ENCODE peak calls at places on chromosomes 11 and 22, in four cellular contexts. One of them, this sample, is unnamed.

GRCh38 chr11:122159173-122159701 is 43.2 kb upstream of the BLID start:
- DNase-seq in HepG2: no peak
- DNase-seq in GM12878: no peak
- DNase-seq in K562: no peak
- DNase-seq in this sample: peak

GRCh38 chr11:122048401-122048800 is 67.6 kb downstream of the BLID start:
- DNase-seq in HepG2: no peak
- DNase-seq in K562: no peak
- DNase-seq in GM12878: no peak
- DNase-seq in this sample: no peak

GRCh38 chr22:37485006-37485713 is 1.0 kb downstream of the MFNG start:
- DNase-seq in GM12878: no peak
- DNase-seq in HepG2: no peak
- DNase-seq in K562: no peak
- DNase-seq in this sample: no peak

GRCh38 chr11:93921695-93922468 is 71.5 kb upstream of the VSTM5 start:
- DNase-seq in HepG2: peak
- DNase-seq in K562: peak
- DNase-seq in GM12878: peak
- DNase-seq in this sample: peak

GRCh38 chr22:47623056-47623739 is 860.7 kb downstream of the TBC1D22A start:
- DNase-seq in GM12878: no peak
- DNase-seq in K562: no peak
- DNase-seq in HepG2: no peak
- DNase-seq in this sample: no peak

GRCh38 chr22:42646569-42647525 is 2.3 kb downstream of the CYB5R3 start:
- DNase-seq in GM12878: no peak
- DNase-seq in HepG2: no peak
- DNase-seq in K562: peak
- DNase-seq in this sample: no peak

GRCh38 chr22:45212992-45213751 is 27.5 kb downstream of the KIAA0930 start:
- DNase-seq in GM12878: no peak
- DNase-seq in K562: no peak
- DNase-seq in HepG2: no peak
- DNase-seq in this sample: no peak

GRCh38 chr22:49564666-49565515 is 262.8 kb downstream of the BRD1 start:
- DNase-seq in K562: no peak
- DNase-seq in GM12878: no peak
- DNase-seq in HepG2: no peak
- DNase-seq in this sample: no peak

GRCh38 chr11:128471138-128471661 is 116.2 kb downstream of the ETS1 start:
- DNase-seq in HepG2: no peak
- DNase-seq in K562: no peak
- DNase-seq in GM12878: peak
- DNase-seq in this sample: no peak

GRCh38 chr22:30944986-30945385 is 23.6 kb downstream of the MORC2 start:
- DNase-seq in GM12878: no peak
- DNase-seq in K562: no peak
- DNase-seq in HepG2: no peak
- DNase-seq in this sample: no peak

GRCh38 chr11:12737024-12737423 is 62.8 kb downstream of the TEAD1 start:
- DNase-seq in GM12878: no peak
- DNase-seq in K562: peak
- DNase-seq in HepG2: no peak
- DNase-seq in this sample: no peak

GRCh38 chr11:131854391-131854790 is 484.0 kb downstream of the NTM start:
- DNase-seq in K562: no peak
- DNase-seq in GM12878: no peak
- DNase-seq in HepG2: no peak
- DNase-seq in this sample: no peak

GRCh38 chr22:17213976-17214375 is 5.3 kb downstream of the ADA2 start:
- DNase-seq in GM12878: no peak
- DNase-seq in K562: peak
- DNase-seq in HepG2: peak
- DNase-seq in this sample: peak

GRCh38 chr11:4134844-4135243 is 40.2 kb downstream of the RRM1 start:
- DNase-seq in GM12878: no peak
- DNase-seq in HepG2: peak
- DNase-seq in K562: no peak
- DNase-seq in this sample: no peak

GRCh38 chr11:130001491-130002351 is 914 bp downstream of the PRDM10 start:
- DNase-seq in K562: no peak
- DNase-seq in HepG2: peak
- DNase-seq in GM12878: no peak
- DNase-seq in this sample: peak

GRCh38 chr22:40436460-40437431 is 66.4 kb downstream of the SGSM3 start:
- DNase-seq in K562: peak
- DNase-seq in GM12878: peak
- DNase-seq in HepG2: peak
- DNase-seq in this sample: no peak

GRCh38 chr22:22110548-22111266 is 128.1 kb upstream of the TOP3B start:
- DNase-seq in HepG2: no peak
- DNase-seq in GM12878: peak
- DNase-seq in K562: peak
- DNase-seq in this sample: peak

GRCh38 chr11:129767827-129768226 is 47.8 kb upstream of the TMEM45B start:
- DNase-seq in GM12878: no peak
- DNase-seq in HepG2: no peak
- DNase-seq in K562: no peak
- DNase-seq in this sample: no peak

GRCh38 chr22:38710352-38710751 is 4.6 kb downstream of the GTPBP1 start:
- DNase-seq in K562: no peak
- DNase-seq in HepG2: no peak
- DNase-seq in GM12878: no peak
- DNase-seq in this sample: no peak

GRCh38 chr22:46596032-46596441 is 24.1 kb upstream of the GRAMD4 start:
- DNase-seq in K562: no peak
- DNase-seq in GM12878: no peak
- DNase-seq in HepG2: no peak
- DNase-seq in this sample: no peak

GRCh38 chr11:59119826-59120225 is 12.8 kb downstream of the FAM111B start:
- DNase-seq in K562: no peak
- DNase-seq in HepG2: no peak
- DNase-seq in GM12878: no peak
- DNase-seq in this sample: no peak

GRCh38 chr11:68683086-68683951 is 1.0 kb upstream of the GAL start:
- DNase-seq in GM12878: no peak
- DNase-seq in HepG2: no peak
- DNase-seq in K562: no peak
- DNase-seq in this sample: no peak

GRCh38 chr11:86693501-86693900 is 21.1 kb upstream of the ME3 start:
- DNase-seq in GM12878: no peak
- DNase-seq in HepG2: no peak
- DNase-seq in K562: no peak
- DNase-seq in this sample: no peak

GRCh38 chr22:49291781-49292180 is 535.9 kb downstream of the BRD1 start:
- DNase-seq in HepG2: no peak
- DNase-seq in K562: no peak
- DNase-seq in GM12878: no peak
- DNase-seq in this sample: no peak

GRCh38 chr22:41745968-41746367 is 46.7 kb downstream of the MEI1 start:
- DNase-seq in K562: no peak
- DNase-seq in HepG2: no peak
- DNase-seq in GM12878: no peak
- DNase-seq in this sample: no peak

GRCh38 chr11:10934293-10934850 is 76.5 kb upstream of the ZBED5 start:
- DNase-seq in K562: peak
- DNase-seq in GM12878: no peak
- DNase-seq in HepG2: no peak
- DNase-seq in this sample: no peak

GRCh38 chr11:121318848-121319834 is 26.6 kb downstream of the SC5D start:
- DNase-seq in GM12878: no peak
- DNase-seq in K562: no peak
- DNase-seq in HepG2: peak
- DNase-seq in this sample: no peak

GRCh38 chr22:36341640-36342041 is 46.1 kb downstream of the MYH9 start:
- DNase-seq in HepG2: peak
- DNase-seq in GM12878: no peak
- DNase-seq in K562: no peak
- DNase-seq in this sample: no peak

GRCh38 chr22:36337365-36338130 is 50.2 kb downstream of the MYH9 start:
- DNase-seq in GM12878: no peak
- DNase-seq in K562: no peak
- DNase-seq in HepG2: no peak
- DNase-seq in this sample: no peak

GRCh38 chr22:36336246-36337182 is 51.3 kb downstream of the MYH9 start:
- DNase-seq in K562: no peak
- DNase-seq in GM12878: no peak
- DNase-seq in HepG2: no peak
- DNase-seq in this sample: no peak

GRCh38 chr22:36340621-36341020 is 47.1 kb downstream of the MYH9 start:
- DNase-seq in GM12878: no peak
- DNase-seq in HepG2: peak
- DNase-seq in K562: peak
- DNase-seq in this sample: no peak

GRCh38 chr22:36339171-36340065 is 48.3 kb downstream of the MYH9 start:
- DNase-seq in HepG2: no peak
- DNase-seq in K562: no peak
- DNase-seq in GM12878: no peak
- DNase-seq in this sample: no peak
- TF ChIP-seq CREM in HepG2: no peak
- TF ChIP-seq CREM in K562: no peak
- TF ChIP-seq CREM in GM12878: no peak
- TF ChIP-seq CREM in this sample: no peak

DNA sequence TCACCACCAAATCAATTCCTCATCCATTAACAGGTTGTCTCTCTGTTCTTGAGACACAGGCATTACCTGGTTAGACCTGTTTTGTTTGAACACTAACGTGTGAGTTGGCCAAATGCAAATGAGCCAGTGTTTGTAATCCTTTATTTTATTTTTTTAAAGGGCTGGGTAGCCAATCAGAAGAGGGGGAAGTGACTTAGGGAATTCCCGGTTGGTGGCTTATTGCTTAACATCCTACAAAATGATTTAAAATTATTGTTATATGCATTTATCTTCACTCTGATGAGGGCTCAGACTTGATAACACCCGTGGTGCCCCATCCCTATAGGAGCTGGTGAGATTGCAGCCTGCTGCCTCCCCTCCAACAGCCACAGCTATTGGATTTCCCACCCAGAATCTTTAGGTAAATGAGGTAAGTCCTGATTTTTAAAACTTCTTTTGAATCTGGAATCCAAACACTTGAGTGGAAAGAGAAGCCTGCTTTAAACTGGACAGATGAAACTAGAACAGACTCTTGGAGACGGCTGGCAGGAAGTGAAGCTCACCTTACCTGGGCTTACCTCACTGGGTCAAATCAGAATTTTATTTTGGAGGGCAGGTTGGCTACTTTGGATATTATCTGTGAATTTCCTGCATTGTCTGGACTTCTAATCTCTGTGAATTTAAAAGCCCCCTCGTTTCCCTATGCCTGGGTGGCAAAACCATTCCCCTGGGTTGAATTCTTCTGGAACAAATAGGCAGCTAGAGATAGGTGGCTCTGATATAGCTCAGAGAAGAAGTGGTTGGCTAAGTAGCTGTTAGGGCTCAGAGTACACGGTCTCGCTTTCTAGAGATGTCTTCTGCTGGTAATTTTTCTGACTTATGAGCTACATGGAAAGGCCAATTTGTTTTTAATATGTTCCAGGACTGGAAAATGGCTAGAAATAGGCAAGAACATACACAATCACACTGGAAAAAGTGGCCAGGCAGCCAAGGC is at the start of gene EHF:
- DNase-seq in GM12878: no peak
- DNase-seq in K562: no peak
- DNase-seq in HepG2: no peak
- DNase-seq in this sample: no peak
- TF ChIP-seq NR2C2 in GM12878: no peak
- TF ChIP-seq NR2C2 in K562: no peak
- TF ChIP-seq NR2C2 in HepG2: no peak
- TF ChIP-seq NR2C2 in this sample: no peak

DNA sequence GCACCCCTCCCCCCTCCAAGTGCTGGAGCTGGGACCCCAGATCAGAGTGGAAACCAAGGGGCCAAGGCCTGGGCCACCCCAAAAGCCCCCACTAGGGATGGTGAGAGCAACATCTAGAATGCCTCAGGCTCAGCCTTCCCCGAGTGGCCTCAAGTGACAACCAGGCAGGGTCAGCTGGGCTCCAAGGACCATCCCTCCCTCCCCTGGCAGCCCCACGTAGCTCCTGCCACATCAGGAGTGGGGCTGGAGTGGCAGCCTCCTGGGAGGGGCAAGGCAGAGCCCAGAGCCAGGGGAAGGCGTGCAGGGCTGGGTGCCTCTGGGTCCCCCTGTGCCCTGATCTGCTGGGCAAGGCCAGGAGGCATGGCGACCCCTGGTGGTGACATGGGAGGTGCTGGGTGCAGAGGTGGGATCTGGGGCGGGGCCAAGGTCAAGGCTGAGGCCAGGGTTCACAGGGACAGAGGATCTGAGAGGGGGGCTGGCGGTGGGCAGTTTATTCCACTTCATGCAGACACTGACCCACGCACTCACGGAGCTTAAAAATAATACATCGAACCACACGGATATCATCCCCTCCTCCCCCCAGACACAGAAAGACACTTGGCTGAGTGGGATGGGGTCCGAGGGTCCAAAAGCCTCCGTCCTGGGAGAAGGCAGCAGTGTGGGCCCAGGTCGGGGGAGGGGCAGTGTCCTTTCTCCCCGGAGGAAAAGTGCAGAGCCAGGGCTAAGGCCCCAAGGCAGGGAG is 15.8 kb upstream of the EHD1 start:
- DNase-seq in HepG2: peak
- DNase-seq in K562: peak
- DNase-seq in GM12878: no peak
- DNase-seq in this sample: peak
- TF ChIP-seq CTCF in HepG2: peak
- TF ChIP-seq CTCF in K562: peak
- TF ChIP-seq CTCF in GM12878: peak
- TF ChIP-seq CTCF in this sample: peak

GRCh38 chr11:19110290-19110689 is 6.7 kb upstream of the ZDHHC13 start:
- DNase-seq in K562: no peak
- DNase-seq in HepG2: no peak
- DNase-seq in GM12878: no peak
- DNase-seq in this sample: no peak
- TF ChIP-seq CREM in K562: no peak
- TF ChIP-seq CREM in HepG2: no peak
- TF ChIP-seq CREM in GM12878: no peak
- TF ChIP-seq CREM in this sample: no peak

GRCh38 chr11:134545521-134545920 is 133.5 kb upstream of the B3GAT1 start:
- DNase-seq in K562: no peak
- DNase-seq in GM12878: no peak
- DNase-seq in HepG2: no peak
- DNase-seq in this sample: no peak
- TF ChIP-seq NR2C2 in K562: no peak
- TF ChIP-seq NR2C2 in GM12878: no peak
- TF ChIP-seq NR2C2 in HepG2: no peak
- TF ChIP-seq NR2C2 in this sample: no peak

This sample was measured in WTC11.